ENCODE peak calls at places on chromosomes 13 and 19, in four cellular contexts. One of them, this sample, is unnamed.

GRCh38 chr13:48575014-48575413 is 42.1 kb upstream of the RCBTB2 start:
- DNase-seq in stimulated activated CD8-positive, alpha-beta memory T cell treated with anti-CD3 and anti-CD28 coated beads, Interleukin-2, amount 100 ng/mL, for 48 hours: no peak
- DNase-seq in HT1080: no peak
- DNase-seq in amygdala: no peak
- DNase-seq in this sample: no peak

GRCh38 chr19:7975037-7975436 is 30.4 kb downstream of the ELAVL1 start:
- DNase-seq in stimulated activated CD8-positive, alpha-beta memory T cell treated with anti-CD3 and anti-CD28 coated beads, Interleukin-2, amount 100 ng/mL, for 48 hours: no peak
- DNase-seq in HT1080: no peak
- DNase-seq in amygdala: no peak
- DNase-seq in this sample: no peak

GRCh38 chr19:1455336-1456120 is 5.6 kb downstream of the APC2 start:
- DNase-seq in stimulated activated CD8-positive, alpha-beta memory T cell treated with anti-CD3 and anti-CD28 coated beads, Interleukin-2, amount 100 ng/mL, for 48 hours: peak; percentile 67
- DNase-seq in HT1080: peak; percentile 45
- DNase-seq in amygdala: no peak
- DNase-seq in this sample: peak; percentile 72

GRCh38 chr13:44951184-44951583 is 38.1 kb downstream of the NUFIP1 start:
- DNase-seq in stimulated activated CD8-positive, alpha-beta memory T cell treated with anti-CD3 and anti-CD28 coated beads, Interleukin-2, amount 100 ng/mL, for 48 hours: no peak
- DNase-seq in HT1080: no peak
- DNase-seq in amygdala: no peak
- DNase-seq in this sample: no peak

GRCh38 chr19:45768644-45769053 is 403 bp downstream of the SIX5 start:
- DNase-seq in stimulated activated CD8-positive, alpha-beta memory T cell treated with anti-CD3 and anti-CD28 coated beads, Interleukin-2, amount 100 ng/mL, for 48 hours: no peak
- DNase-seq in HT1080: no peak
- DNase-seq in amygdala: no peak
- DNase-seq in this sample: peak; percentile 74

GRCh38 chr19:41945135-41945766 is 13.9 kb downstream of the RABAC1 start:
- DNase-seq in stimulated activated CD8-positive, alpha-beta memory T cell treated with anti-CD3 and anti-CD28 coated beads, Interleukin-2, amount 100 ng/mL, for 48 hours: peak; percentile 83
- DNase-seq in HT1080: no peak
- DNase-seq in amygdala: no peak
- DNase-seq in this sample: no peak

GRCh38 chr19:45290381-45290931 is 32.2 kb downstream of the CKM start:
- DNase-seq in stimulated activated CD8-positive, alpha-beta memory T cell treated with anti-CD3 and anti-CD28 coated beads, Interleukin-2, amount 100 ng/mL, for 48 hours: no peak
- DNase-seq in HT1080: no peak
- DNase-seq in amygdala: no peak
- DNase-seq in this sample: no peak

GRCh38 chr19:1252221-1252817 is 3.9 kb downstream of the MIDN start:
- DNase-seq in stimulated activated CD8-positive, alpha-beta memory T cell treated with anti-CD3 and anti-CD28 coated beads, Interleukin-2, amount 100 ng/mL, for 48 hours: peak; percentile 45
- DNase-seq in HT1080: peak; percentile 95
- DNase-seq in amygdala: peak; percentile 79
- DNase-seq in this sample: peak; percentile 97

GRCh38 chr19:20171285-20171684 is 4.3 kb downstream of the ZNF486 start:
- DNase-seq in stimulated activated CD8-positive, alpha-beta memory T cell treated with anti-CD3 and anti-CD28 coated beads, Interleukin-2, amount 100 ng/mL, for 48 hours: no peak
- DNase-seq in HT1080: no peak
- DNase-seq in amygdala: no peak
- DNase-seq in this sample: no peak

GRCh38 chr13:36975172-36975571 is 24.0 kb downstream of the ALG5 start:
- DNase-seq in stimulated activated CD8-positive, alpha-beta memory T cell treated with anti-CD3 and anti-CD28 coated beads, Interleukin-2, amount 100 ng/mL, for 48 hours: no peak
- DNase-seq in HT1080: no peak
- DNase-seq in amygdala: no peak
- DNase-seq in this sample: no peak

GRCh38 chr19:14954071-14954655 is 12.9 kb downstream of the OR7C2 start:
- DNase-seq in stimulated activated CD8-positive, alpha-beta memory T cell treated with anti-CD3 and anti-CD28 coated beads, Interleukin-2, amount 100 ng/mL, for 48 hours: no peak
- DNase-seq in HT1080: no peak
- DNase-seq in amygdala: no peak
- DNase-seq in this sample: peak; percentile 34

GRCh38 chr19:54390942-54391577 is 24.2 kb upstream of the TTYH1 start:
- DNase-seq in stimulated activated CD8-positive, alpha-beta memory T cell treated with anti-CD3 and anti-CD28 coated beads, Interleukin-2, amount 100 ng/mL, for 48 hours: no peak
- DNase-seq in HT1080: peak; percentile 28
- DNase-seq in amygdala: peak; percentile 3
- DNase-seq in this sample: peak; percentile 75

GRCh38 chr19:15740785-15741184 is 3.0 kb downstream of the OR10H3 start:
- DNase-seq in stimulated activated CD8-positive, alpha-beta memory T cell treated with anti-CD3 and anti-CD28 coated beads, Interleukin-2, amount 100 ng/mL, for 48 hours: no peak
- DNase-seq in HT1080: no peak
- DNase-seq in amygdala: no peak
- DNase-seq in this sample: no peak

GRCh38 chr19:17244618-17245534 is 843 bp downstream of the NR2F6 start:
- DNase-seq in stimulated activated CD8-positive, alpha-beta memory T cell treated with anti-CD3 and anti-CD28 coated beads, Interleukin-2, amount 100 ng/mL, for 48 hours: no peak
- DNase-seq in HT1080: no peak
- DNase-seq in amygdala: no peak
- DNase-seq in this sample: no peak

GRCh38 chr13:33918199-33918932 is 100.4 kb downstream of the RFC3 start:
- DNase-seq in stimulated activated CD8-positive, alpha-beta memory T cell treated with anti-CD3 and anti-CD28 coated beads, Interleukin-2, amount 100 ng/mL, for 48 hours: no peak
- DNase-seq in HT1080: peak; percentile 82
- DNase-seq in amygdala: no peak
- DNase-seq in this sample: peak; percentile 70

GRCh38 chr13:53045110-53045509 is 16.5 kb downstream of the OLFM4 start:
- DNase-seq in stimulated activated CD8-positive, alpha-beta memory T cell treated with anti-CD3 and anti-CD28 coated beads, Interleukin-2, amount 100 ng/mL, for 48 hours: no peak
- DNase-seq in HT1080: no peak
- DNase-seq in amygdala: no peak
- DNase-seq in this sample: peak; percentile 9

GRCh38 chr19:19214892-19215291 is 3.1 kb downstream of the NCAN start:
- DNase-seq in stimulated activated CD8-positive, alpha-beta memory T cell treated with anti-CD3 and anti-CD28 coated beads, Interleukin-2, amount 100 ng/mL, for 48 hours: no peak
- DNase-seq in HT1080: peak; percentile 42
- DNase-seq in amygdala: no peak
- DNase-seq in this sample: peak; percentile 59

GRCh38 chr19:45901432-45901903 is 945 bp downstream of the MYPOP start:
- DNase-seq in stimulated activated CD8-positive, alpha-beta memory T cell treated with anti-CD3 and anti-CD28 coated beads, Interleukin-2, amount 100 ng/mL, for 48 hours: no peak
- DNase-seq in HT1080: no peak
- DNase-seq in amygdala: no peak
- DNase-seq in this sample: no peak

GRCh38 chr13:114110091-114110829 is 22.2 kb downstream of the RASA3 start:
- DNase-seq in stimulated activated CD8-positive, alpha-beta memory T cell treated with anti-CD3 and anti-CD28 coated beads, Interleukin-2, amount 100 ng/mL, for 48 hours: peak; percentile 50
- DNase-seq in HT1080: no peak
- DNase-seq in amygdala: no peak
- DNase-seq in this sample: no peak

GRCh38 chr13:108214511-108215383 is 589 bp downstream of the LIG4 start:
- DNase-seq in stimulated activated CD8-positive, alpha-beta memory T cell treated with anti-CD3 and anti-CD28 coated beads, Interleukin-2, amount 100 ng/mL, for 48 hours: no peak
- DNase-seq in HT1080: no peak
- DNase-seq in amygdala: peak; percentile 3
- DNase-seq in this sample: no peak

GRCh38 chr19:15466851-15467733 is 2.7 kb upstream of the RASAL3 start:
- DNase-seq in stimulated activated CD8-positive, alpha-beta memory T cell treated with anti-CD3 and anti-CD28 coated beads, Interleukin-2, amount 100 ng/mL, for 48 hours: peak; percentile 37
- DNase-seq in HT1080: peak; percentile 87
- DNase-seq in amygdala: no peak
- DNase-seq in this sample: peak; percentile 62

GRCh38 chr19:40466219-40467006 is at the start of gene SPTBN4:
- DNase-seq in stimulated activated CD8-positive, alpha-beta memory T cell treated with anti-CD3 and anti-CD28 coated beads, Interleukin-2, amount 100 ng/mL, for 48 hours: peak; percentile 58
- DNase-seq in HT1080: no peak
- DNase-seq in amygdala: no peak
- DNase-seq in this sample: no peak

GRCh38 chr13:45749026-45749759 is 47.1 kb downstream of the CBY2 start:
- DNase-seq in stimulated activated CD8-positive, alpha-beta memory T cell treated with anti-CD3 and anti-CD28 coated beads, Interleukin-2, amount 100 ng/mL, for 48 hours: no peak
- DNase-seq in HT1080: no peak
- DNase-seq in amygdala: no peak
- DNase-seq in this sample: no peak

GRCh38 chr19:42282810-42283247 is 13.8 kb downstream of the CIC start:
- DNase-seq in stimulated activated CD8-positive, alpha-beta memory T cell treated with anti-CD3 and anti-CD28 coated beads, Interleukin-2, amount 100 ng/mL, for 48 hours: no peak
- DNase-seq in HT1080: no peak
- DNase-seq in amygdala: no peak
- DNase-seq in this sample: no peak

GRCh38 chr13:97577026-97577425 is 143.1 kb downstream of the RAP2A start:
- DNase-seq in stimulated activated CD8-positive, alpha-beta memory T cell treated with anti-CD3 and anti-CD28 coated beads, Interleukin-2, amount 100 ng/mL, for 48 hours: no peak
- DNase-seq in HT1080: no peak
- DNase-seq in amygdala: no peak
- DNase-seq in this sample: no peak

This sample was measured in Daoy.